ENCODE peak calls at places on chromosomes 1 and 21, in four cellular contexts. F is body of pancreas; U is uterus; K is CD4-positive, alpha-beta T cell. T is an unnamed sample.

GRCh38 chr1:29415156-29415830 is 179.0 kb downstream of the PTPRU start:
- DNase-seq in K (no peak), F (peak), U (no peak), T (no peak)

GRCh38 chr1:49046305-49046704 is 269.6 kb upstream of the BEND5 start:
- DNase-seq in U (no peak), F (no peak), K (no peak), T (no peak)

GRCh38 chr1:221719987-221720386 is 21.9 kb downstream of the DUSP10 start:
- DNase-seq in F (no peak), K (no peak), U (no peak), T (no peak)

GRCh38 chr1:12052008-12052573 is 11.0 kb upstream of the TNFRSF8 start:
- DNase-seq in K (no peak), F (peak), U (peak), T (no peak)

GRCh38 chr1:33601751-33602150 is 129.3 kb downstream of the ZSCAN20 start:
- DNase-seq in F (no peak), U (no peak), K (no peak), T (no peak)

GRCh38 chr1:22416555-22417454 is 34.8 kb upstream of the ZBTB40 start:
- DNase-seq in K (peak), U (peak), F (peak), T (peak)

GRCh38 chr1:1730870-1731269 is 6.7 kb upstream of the CDK11A start:
- DNase-seq in F (no peak), K (peak), U (no peak), T (no peak)

GRCh38 chr1:156230102-156230501 is 11.9 kb upstream of the BGLAP start:
- DNase-seq in K (no peak), F (no peak), U (no peak), T (no peak)

GRCh38 chr1:86798608-86799291 is 94.4 kb downstream of the SH3GLB1 start:
- DNase-seq in U (no peak), F (no peak), K (no peak), T (no peak)

GRCh38 chr21:42918291-42918690 is 7.1 kb downstream of the ERVH48-1 start:
- DNase-seq in K (no peak), F (no peak), U (no peak), T (no peak)

GRCh38 chr1:204450461-204451257 is 39.0 kb upstream of the PPP1R15B start:
- DNase-seq in K (no peak), U (no peak), F (peak), T (no peak)

GRCh38 chr1:19397217-19397945 is 85.3 kb downstream of the SLC66A1 start:
- DNase-seq in F (no peak), U (no peak), K (no peak), T (no peak)

GRCh38 chr1:10253755-10254154 is 43.4 kb downstream of the KIF1B start:
- DNase-seq in K (no peak), F (peak), U (peak), T (no peak)

GRCh38 chr1:239987103-239987745 is 104.5 kb upstream of the FMN2 start:
- DNase-seq in K (no peak), U (no peak), F (peak), T (peak)

GRCh38 chr1:18012686-18013085 is 94.9 kb upstream of the IGSF21 start:
- DNase-seq in U (no peak), K (no peak), F (no peak), T (no peak)

GRCh38 chr1:68198752-68199151 is 33.6 kb downstream of the WLS start:
- DNase-seq in F (no peak), K (no peak), U (no peak), T (no peak)

GRCh38 chr1:12063141-12064072 is at the start of gene TNFRSF8:
- DNase-seq in U (no peak), F (no peak), K (no peak), T (no peak)

GRCh38 chr1:99786751-99787501 is 20.5 kb upstream of the FRRS1 start:
- DNase-seq in K (no peak), U (no peak), F (no peak), T (no peak)

GRCh38 chr1:7149080-7149838 is 364.0 kb downstream of the CAMTA1 start:
- DNase-seq in U (no peak), K (no peak), F (peak), T (peak)
- H3K27ac ChIP-seq in U (no peak), K (no peak), F (no peak), T (no peak)

DNA sequence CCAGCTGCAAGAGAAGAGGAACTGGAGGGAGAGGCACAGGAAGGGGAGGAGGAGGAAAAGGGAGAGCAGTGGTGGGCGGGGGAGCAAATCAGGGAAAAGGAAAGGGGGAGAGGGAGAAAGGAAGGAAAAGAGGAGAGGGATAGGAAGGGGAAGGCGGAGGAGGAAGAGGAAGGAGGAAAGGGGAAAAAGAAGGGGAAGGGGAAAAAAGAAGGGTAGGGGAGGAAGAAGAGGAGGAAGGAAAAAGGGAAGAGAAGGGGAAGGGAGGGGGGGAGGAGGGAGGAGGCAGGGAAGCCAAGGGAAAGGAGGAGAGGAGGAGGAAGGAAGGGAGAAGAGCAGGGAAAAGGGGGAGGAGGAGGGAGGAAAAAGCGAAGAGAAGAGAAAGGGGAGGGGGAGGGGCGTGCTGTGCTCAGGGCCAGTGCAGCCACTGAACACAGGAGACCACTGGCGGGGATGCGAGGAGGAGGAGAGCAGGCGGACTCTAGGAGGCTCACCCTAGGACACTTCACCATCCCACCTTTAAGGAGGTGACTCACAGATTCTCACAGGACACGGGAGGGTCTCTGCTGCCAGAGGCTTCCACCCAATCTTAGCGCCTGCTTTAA is 33.1 kb downstream of the PGBD5 start:
- DNase-seq in U (no peak), K (no peak), F (no peak), T (no peak)
- H3K27ac ChIP-seq in U (no peak), K (no peak), F (no peak), T (no peak)

GRCh38 chr1:201138311-201138840 is 11.4 kb upstream of the ASCL5 start:
- DNase-seq in F (no peak), K (no peak), U (no peak), T (no peak)
- H3K27ac ChIP-seq in F (peak), K (no peak), U (peak), T (no peak)

GRCh38 chr1:174040387-174040786 is 18.2 kb upstream of the RC3H1 start:
- DNase-seq in F (peak), K (no peak), U (no peak), T (no peak)
- H3K27ac ChIP-seq in F (no peak), K (no peak), U (no peak), T (no peak)

GRCh38 chr1:94955767-94956632 is 29.1 kb upstream of the CNN3 start:
- DNase-seq in U (peak), K (no peak), F (no peak), T (peak)
- H3K27ac ChIP-seq in U (peak), K (no peak), F (peak), T (no peak)

DNA sequence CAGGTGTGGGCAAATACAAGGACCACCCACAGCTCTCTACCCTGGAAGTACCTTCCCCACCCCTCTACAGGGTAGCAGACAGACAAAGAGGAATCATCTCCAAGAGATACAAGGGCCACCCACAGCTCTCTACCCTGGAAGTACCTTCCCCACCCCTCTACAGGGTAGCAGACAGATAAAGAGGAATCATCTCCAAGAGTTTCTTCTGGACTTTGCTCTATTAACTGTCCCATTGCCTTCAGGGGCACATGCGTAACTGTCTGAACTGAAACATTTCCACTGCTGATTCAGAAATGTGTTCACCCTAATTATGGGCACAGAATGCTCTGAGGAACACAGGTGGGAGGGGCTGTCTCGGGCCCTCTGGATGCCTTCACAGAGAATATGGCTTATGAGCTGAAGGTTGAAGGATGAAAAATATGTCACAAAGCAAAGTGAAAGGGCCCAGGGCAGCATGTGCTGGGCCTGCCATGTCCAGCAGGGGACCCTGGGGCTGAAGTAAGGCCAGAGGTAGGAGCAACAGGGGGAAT is 43.9 kb downstream of the ZNF281 start:
- DNase-seq in F (no peak), U (no peak), K (no peak), T (no peak)
- H3K27ac ChIP-seq in F (no peak), U (no peak), K (no peak), T (no peak)

DNA sequence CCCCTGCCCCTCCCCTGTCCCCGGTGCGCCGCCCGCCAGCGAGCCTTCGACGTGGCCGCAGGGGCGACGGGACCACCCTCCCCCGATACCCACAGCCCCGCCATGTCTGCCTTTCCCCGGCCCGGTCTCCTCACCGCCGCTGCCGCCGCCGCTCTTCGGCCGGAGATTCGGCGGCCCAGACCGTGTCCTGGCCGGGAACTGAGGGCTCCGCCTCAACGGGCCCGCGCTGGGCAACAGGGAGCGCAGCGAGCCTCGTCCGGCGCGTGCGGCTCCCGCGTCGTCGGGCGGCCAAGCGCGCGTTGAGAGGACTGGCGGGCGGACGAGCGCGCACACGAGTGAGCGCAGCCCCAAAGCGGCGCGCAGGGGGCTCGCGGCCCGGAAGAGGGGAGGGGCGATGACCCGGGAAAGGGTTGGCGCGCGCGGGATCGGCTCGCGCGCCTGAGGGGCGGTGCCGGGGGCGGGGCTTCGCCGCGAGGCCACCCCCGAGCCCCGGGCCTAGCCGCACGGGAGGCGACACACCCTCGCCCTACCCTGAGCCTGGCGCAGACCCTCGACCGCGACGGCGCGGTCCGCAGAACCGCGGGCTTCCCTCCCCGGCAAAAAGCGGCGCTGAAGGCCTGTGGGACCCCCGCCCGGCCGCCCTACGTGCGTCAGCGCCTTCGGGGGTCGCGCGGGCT is at the start of gene BTG3:
- DNase-seq in K (peak), F (peak), U (peak), T (peak)
- H3K27ac ChIP-seq in K (peak), F (peak), U (peak), T (peak)